ENCODE peak calls at places on chromosomes 5 and 9, in four cellular contexts. A is fibroblast of pulmonary artery, I is endothelial cell of umbilical vein, L is WTC11. V is an unnamed sample.

GRCh38 chr9:75200892-75201470 is 112.7 kb downstream of the OSTF1 start:
- DNase-seq in I (peak; percentile 62), L (no peak), A (peak; percentile 69), V (no peak)

GRCh38 chr9:98101416-98101815 is 17.6 kb downstream of the TRIM14 start:
- DNase-seq in A (no peak), L (no peak), I (no peak), V (no peak)

GRCh38 chr9:111599092-111599947 is at the start of gene PTGR1:
- DNase-seq in A (peak; percentile 94), I (peak; percentile 83), L (peak; percentile 79), V (peak; percentile 23)

GRCh38 chr5:24850911-24851310 is 206.1 kb upstream of the CDH10 start:
- DNase-seq in I (no peak), L (no peak), A (no peak), V (no peak)

GRCh38 chr9:2389404-2389803 is 232.2 kb upstream of the VLDLR start:
- DNase-seq in L (no peak), I (no peak), A (no peak), V (no peak)

GRCh38 chr5:139383993-139384590 is 995 bp upstream of the SLC23A1 start:
- DNase-seq in I (no peak), L (no peak), A (no peak), V (no peak)

GRCh38 chr9:110049699-110050450 is 158.1 kb downstream of the C9orf152 start:
- DNase-seq in I (no peak), A (peak; percentile 47), L (peak; percentile 48), V (peak; percentile 28)

GRCh38 chr9:84230355-84231136 is 110.0 kb downstream of the SLC28A3 start:
- DNase-seq in A (peak; percentile 55), I (no peak), L (no peak), V (no peak)

GRCh38 chr9:8534828-8535227 is 735.2 kb upstream of the DMAC1 start:
- DNase-seq in A (no peak), I (no peak), L (no peak), V (no peak)

GRCh38 chr5:132011561-132012384 is at the start of gene ACSL6:
- DNase-seq in L (peak; percentile 57), I (no peak), A (no peak), V (peak; percentile 37)

GRCh38 chr9:7376213-7376612 is 423.4 kb downstream of the DMAC1 start:
- DNase-seq in I (no peak), L (no peak), A (no peak), V (no peak)

GRCh38 chr9:137277329-137278041 is at the start of gene TOR4A:
- DNase-seq in L (peak; percentile 76), I (peak; percentile 93), A (peak; percentile 94), V (peak; percentile 61)

GRCh38 chr5:138664276-138664943 is 88.8 kb upstream of the CTNNA1 start:
- DNase-seq in I (no peak), A (peak; percentile 48), L (no peak), V (no peak)

GRCh38 chr5:32342656-32343055 is 29.9 kb upstream of the MTMR12 start:
- DNase-seq in L (no peak), A (no peak), I (no peak), V (no peak)

GRCh38 chr9:114538241-114538640 is 33.0 kb upstream of the WHRN start:
- DNase-seq in L (peak; percentile 46), I (no peak), A (no peak), V (peak; percentile 19)

GRCh38 chr9:87594218-87594617 is 96.6 kb downstream of the DAPK1 start:
- DNase-seq in A (peak; percentile 41), L (no peak), I (no peak), V (no peak)

GRCh38 chr5:6377582-6378127 is 692 bp downstream of the MED10 start:
- DNase-seq in A (no peak), L (no peak), I (peak; percentile 13), V (no peak)

GRCh38 chr9:123225374-123225813 is 43.0 kb downstream of the STRBP start:
- DNase-seq in L (peak; percentile 47), I (peak; percentile 85), A (peak; percentile 62), V (no peak)

GRCh38 chr5:107580902-107581823 is 89.6 kb downstream of the EFNA5 start:
- DNase-seq in I (no peak), L (no peak), A (peak; percentile 69), V (no peak)

GRCh38 chr5:83711982-83712601 is 8.6 kb downstream of the HAPLN1 start:
- DNase-seq in L (peak; percentile 43), A (peak; percentile 66), I (peak; percentile 64), V (no peak)

GRCh38 chr9:94563548-94563947 is 8.7 kb downstream of the PCAT7 start:
- DNase-seq in I (no peak), A (no peak), L (no peak), V (no peak)
- TF ChIP-seq CTCF in I (no peak), A (no peak), L (no peak), V (no peak)

GRCh38 chr5:78984611-78985406 is at the start of gene ARSB:
- DNase-seq in I (peak; percentile 87), L (peak; percentile 84), A (peak; percentile 81), V (peak; percentile 83)
- TF ChIP-seq CTCF in I (peak; percentile 45), L (no peak), A (peak; percentile 33), V (no peak)

GRCh38 chr5:150162142-150162513 is 4.5 kb upstream of the CDX1 start:
- DNase-seq in L (no peak), A (no peak), I (no peak), V (no peak)

GRCh38 chr5:150163035-150163434 is 3.5 kb upstream of the CDX1 start:
- DNase-seq in A (no peak), L (no peak), I (no peak), V (no peak)

GRCh38 chr5:150164640-150165039 is 1.9 kb upstream of the CDX1 start:
- DNase-seq in A (no peak), L (no peak), I (no peak), V (no peak)

GRCh38 chr5:150164211-150164610 is 2.4 kb upstream of the CDX1 start:
- DNase-seq in I (no peak), A (no peak), L (no peak), V (no peak)

DNA sequence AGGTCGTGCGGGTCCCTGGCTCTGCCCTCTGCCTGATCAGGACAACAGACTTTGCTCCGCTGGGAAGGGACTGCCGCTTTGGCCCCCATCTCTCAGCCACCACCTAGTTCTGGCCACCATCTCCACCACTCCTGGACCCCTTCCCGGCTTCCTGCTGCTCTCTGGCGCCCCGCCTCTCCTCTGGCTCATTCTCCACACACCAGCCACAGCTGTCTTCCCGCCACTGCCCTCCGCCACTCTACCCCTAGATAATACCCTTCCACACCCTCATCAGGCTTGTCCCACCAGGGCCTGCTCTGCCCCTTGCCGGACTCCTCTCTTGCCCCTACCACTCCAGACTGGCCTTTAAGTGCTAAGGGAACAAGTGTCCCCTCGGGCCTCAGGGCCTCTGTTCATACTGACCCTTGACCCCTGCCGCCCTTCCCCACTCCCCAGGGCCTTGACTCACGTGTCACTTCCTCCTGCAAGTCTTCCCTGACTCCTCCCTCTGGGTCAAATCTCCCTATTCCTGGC is 3.0 kb upstream of the CDX1 start:
- DNase-seq in I (no peak), L (peak; percentile 51), A (no peak), V (no peak)
- TF ChIP-seq CTCF in I (no peak), L (no peak), A (peak; percentile 29), V (no peak)

GRCh38 chr5:146906803-146907202 is 28.2 kb upstream of the PPP2R2B start:
- DNase-seq in L (peak; percentile 76), A (peak; percentile 39), I (no peak), V (no peak)
- TF ChIP-seq CTCF in L (peak; percentile 40), A (peak; percentile 5), I (no peak), V (no peak)

GRCh38 chr9:96654450-96655197 is 493 bp downstream of the PRXL2C start:
- DNase-seq in I (peak; percentile 89), L (peak; percentile 64), A (peak; percentile 95), V (peak; percentile 58)
- TF ChIP-seq CTCF in I (no peak), L (no peak), A (no peak), V (no peak)